ENCODE peak calls at places on chromosomes 4 and X, in seven cellular contexts. F is IMR-90, V is upper lobe of left lung, X is ovary, G is heart left ventricle, J is H1, I is uterus. P is an unnamed sample.

GRCh38 chr4:150960079-150960478 is 55.0 kb downstream of the LRBA start:
- DNase-seq in F (peak; percentile 37), V (no peak), X (no peak), G (no peak), J (no peak), I (no peak), P (no peak)

GRCh38 chr4:173794662-173795061 is 264.6 kb upstream of the HAND2 start:
- DNase-seq in F (peak; percentile 85), V (no peak), X (no peak), G (no peak), J (no peak), I (no peak), P (peak; percentile 0)

GRCh38 chr4:21893136-21893535 is 55.4 kb downstream of the KCNIP4 start:
- DNase-seq in F (no peak), V (no peak), X (no peak), G (no peak), J (no peak), I (no peak), P (no peak)

GRCh38 chrX:50067435-50068292 is 133.1 kb downstream of the AKAP4 start:
- DNase-seq in F (peak; percentile 47), V (peak; percentile 65), X (peak; percentile 21), G (no peak), J (peak; percentile 51), I (peak; percentile 15), P (no peak)

GRCh38 chr4:133775881-133776280 is 425.7 kb downstream of the PABPC4L start:
- DNase-seq in F (peak; percentile 81), V (no peak), X (no peak), G (no peak), J (no peak), I (no peak), P (no peak)

GRCh38 chrX:130111935-130112221 is 1.6 kb upstream of the ELF4 start:
- DNase-seq in F (no peak), V (no peak), X (no peak), G (no peak), J (no peak), I (no peak), P (no peak)

GRCh38 chr4:154009191-154009590 is 220.3 kb upstream of the SFRP2 start:
- DNase-seq in F (no peak), V (no peak), X (no peak), G (no peak), J (no peak), I (no peak), P (no peak)

GRCh38 chrX:40170830-40171512 is 73.2 kb upstream of the BCOR start:
- DNase-seq in F (no peak), V (no peak), X (peak; percentile 40), G (no peak), J (peak; percentile 42), I (peak; percentile 27), P (no peak)

GRCh38 chr4:158895797-158896442 is 127.1 kb downstream of the FNIP2 start:
- DNase-seq in F (peak; percentile 46), V (peak; percentile 62), X (no peak), G (no peak), J (no peak), I (no peak), P (no peak)

GRCh38 chrX:149151805-149152757 is 353.0 kb downstream of the IDS start:
- DNase-seq in F (no peak), V (no peak), X (no peak), G (no peak), J (no peak), I (no peak), P (no peak)

GRCh38 chr4:2331519-2332200 is 69.8 kb upstream of the MXD4 start:
- DNase-seq in F (no peak), V (no peak), X (no peak), G (no peak), J (no peak), I (no peak), P (no peak)

GRCh38 chrX:24317567-24317966 is 3.7 kb upstream of the SUPT20HL2 start:
- DNase-seq in F (no peak), V (no peak), X (no peak), G (no peak), J (no peak), I (no peak), P (no peak)

GRCh38 chr4:188822698-188823097 is 683.5 kb downstream of the TRIML1 start:
- DNase-seq in F (no peak), V (no peak), X (no peak), G (no peak), J (peak; percentile 67), I (no peak), P (peak; percentile 7)

GRCh38 chr4:75745721-75746199 is 21.4 kb downstream of the USO1 start:
- DNase-seq in F (no peak), V (no peak), X (no peak), G (no peak), J (no peak), I (no peak), P (no peak)

GRCh38 chr4:100106982-100107381 is 83.3 kb downstream of the DDIT4L start:
- DNase-seq in F (no peak), V (no peak), X (no peak), G (no peak), J (no peak), I (no peak), P (no peak)

GRCh38 chr4:158656439-158656838 is 15.2 kb downstream of the C4orf46 start:
- DNase-seq in F (no peak), V (no peak), X (no peak), G (no peak), J (no peak), I (no peak), P (no peak)

GRCh38 chrX:65601530-65602281 is 65.7 kb upstream of the MSN start:
- DNase-seq in F (peak; percentile 88), V (peak; percentile 93), X (peak; percentile 79), G (peak; percentile 83), J (no peak), I (peak; percentile 76), P (no peak)
- TF ChIP-seq POLR2A in F (no peak), V (no peak), X (no peak), G (no peak), J (no peak), I (peak; percentile 10), P (no peak)

GRCh38 chrX:38305971-38306370 is 21.3 kb downstream of the RPGR start:
- DNase-seq in F (no peak), V (no peak), X (no peak), G (no peak), J (no peak), I (no peak), P (no peak)
- TF ChIP-seq POLR2A in F (no peak), V (no peak), X (no peak), G (peak; percentile 19), J (no peak), I (no peak), P (no peak)

DNA sequence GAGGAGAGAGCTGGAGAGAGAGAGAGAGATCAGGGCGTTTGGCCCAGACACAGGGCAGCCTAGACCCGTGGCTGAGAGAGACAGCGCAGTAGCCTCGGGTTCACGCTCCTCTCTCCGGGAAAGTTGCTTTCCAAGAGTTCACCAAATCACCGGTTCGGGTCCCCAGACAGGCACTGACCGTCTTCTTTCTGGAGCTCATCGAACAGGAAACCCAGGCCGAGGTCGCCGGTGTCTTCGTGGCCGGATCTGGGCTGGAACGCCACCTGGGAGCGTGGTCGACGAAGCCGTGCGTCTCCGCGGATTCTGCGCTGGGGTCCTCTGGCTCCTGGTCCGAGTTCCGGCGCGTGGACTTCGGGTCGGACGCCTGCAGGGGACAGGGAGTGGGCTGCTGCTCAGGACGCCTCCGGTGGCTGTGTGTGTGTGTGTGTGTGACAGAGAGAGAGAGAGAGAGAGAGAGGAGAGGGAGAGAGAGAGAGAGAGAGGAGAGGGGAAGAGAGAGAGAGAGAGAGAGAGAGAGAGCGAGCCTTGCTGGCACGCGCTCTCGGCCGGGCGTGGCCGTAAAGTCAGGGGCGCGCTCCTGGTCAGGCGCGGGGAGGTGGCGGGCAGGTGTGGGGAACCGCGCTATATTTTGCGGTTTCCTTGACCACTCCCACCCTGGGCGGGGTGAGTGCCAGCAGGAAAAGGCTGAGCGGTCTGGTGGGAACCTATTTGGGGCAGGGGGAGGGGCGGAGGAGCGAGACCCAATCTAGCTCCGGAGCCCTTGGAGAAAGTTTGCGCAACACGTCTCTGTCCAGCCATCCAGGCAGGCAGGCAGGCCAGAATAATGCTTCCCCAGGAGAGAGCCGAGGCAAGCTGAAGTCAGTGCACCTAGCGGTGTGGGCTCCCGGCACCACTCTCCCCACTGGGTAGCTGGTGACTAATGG is 62.1 kb downstream of the RHOXF2B start:
- DNase-seq in F (no peak), V (peak; percentile 35), X (peak; percentile 41), G (no peak), J (peak; percentile 53), I (no peak), P (no peak)
- TF ChIP-seq POLR2A in F (no peak), V (no peak), X (no peak), G (no peak), J (no peak), I (no peak), P (no peak)

GRCh38 chrX:33252306-33252825 is 41.0 kb upstream of the DMD start:
- DNase-seq in F (peak; percentile 0), V (no peak), X (no peak), G (no peak), J (no peak), I (no peak), P (no peak)
- TF ChIP-seq POLR2A in F (no peak), V (no peak), X (no peak), G (no peak), J (no peak), I (no peak), P (no peak)

GRCh38 chrX:120357186-120357585 is 4.7 kb upstream of the ATP1B4 start:
- DNase-seq in F (no peak), V (no peak), X (no peak), G (no peak), J (no peak), I (no peak), P (no peak)

GRCh38 chrX:120358687-120359086 is 3.2 kb upstream of the ATP1B4 start:
- DNase-seq in F (no peak), V (no peak), X (no peak), G (no peak), J (no peak), I (no peak), P (peak; percentile 34)

GRCh38 chrX:120365968-120366367 is 4.1 kb downstream of the ATP1B4 start:
- DNase-seq in F (no peak), V (no peak), X (no peak), G (no peak), J (no peak), I (no peak), P (no peak)

GRCh38 chrX:120365320-120365719 is 3.4 kb downstream of the ATP1B4 start:
- DNase-seq in F (no peak), V (peak; percentile 47), X (peak; percentile 37), G (peak; percentile 53), J (peak; percentile 81), I (no peak), P (no peak)

GRCh38 chrX:120361906-120362305 is at the start of gene ATP1B4:
- DNase-seq in F (no peak), V (no peak), X (no peak), G (no peak), J (no peak), I (no peak), P (no peak)
- TF ChIP-seq POLR2A in F (no peak), V (no peak), X (no peak), G (no peak), J (no peak), I (no peak), P (no peak)